ENCODE peak calls at places on chromosomes 16 and 17, in five cellular contexts. One of them, this sample, is unnamed.
A peak's percentile ranks its signal among the peaks of the same experiment; 100 is the strongest.

GRCh38 chr17:50588391-50589111 is 28.0 kb downstream of the CACNA1G start:
- DNase-seq in prostate gland: no peak
- DNase-seq in astrocyte: no peak
- DNase-seq in AG09309: no peak
- DNase-seq in cardiac muscle cell: peak; percentile 47
- DNase-seq in this sample: no peak

GRCh38 chr16:28264656-28265055 is 27.7 kb upstream of the SBK1 start:
- DNase-seq in prostate gland: no peak
- DNase-seq in astrocyte: no peak
- DNase-seq in AG09309: no peak
- DNase-seq in cardiac muscle cell: peak; percentile 81
- DNase-seq in this sample: no peak

GRCh38 chr16:23384878-23385277 is 68.1 kb downstream of the COG7 start:
- DNase-seq in prostate gland: peak; percentile 66
- DNase-seq in astrocyte: peak; percentile 40
- DNase-seq in AG09309: no peak
- DNase-seq in cardiac muscle cell: no peak
- DNase-seq in this sample: no peak

GRCh38 chr17:16989953-16990860 is 18.3 kb upstream of the TNFRSF13B start:
- DNase-seq in prostate gland: no peak
- DNase-seq in astrocyte: peak; percentile 31
- DNase-seq in AG09309: no peak
- DNase-seq in cardiac muscle cell: no peak
- DNase-seq in this sample: no peak

GRCh38 chr17:77282524-77283515 is 142.1 kb downstream of the SEC14L1 start:
- DNase-seq in prostate gland: peak; percentile 44
- DNase-seq in astrocyte: peak; percentile 80
- DNase-seq in AG09309: no peak
- DNase-seq in cardiac muscle cell: peak; percentile 88
- DNase-seq in this sample: no peak

GRCh38 chr17:79388556-79389295 is 222.1 kb downstream of the RBFOX3 start:
- DNase-seq in prostate gland: peak; percentile 39
- DNase-seq in astrocyte: no peak
- DNase-seq in AG09309: no peak
- DNase-seq in cardiac muscle cell: peak; percentile 57
- DNase-seq in this sample: no peak

GRCh38 chr16:56422896-56423441 is 2.4 kb downstream of the AMFR start:
- DNase-seq in prostate gland: no peak
- DNase-seq in astrocyte: no peak
- DNase-seq in AG09309: no peak
- DNase-seq in cardiac muscle cell: no peak
- DNase-seq in this sample: no peak

GRCh38 chr16:81445143-81445922 is 725 bp downstream of the CMIP start:
- DNase-seq in prostate gland: no peak
- DNase-seq in astrocyte: peak; percentile 14
- DNase-seq in AG09309: no peak
- DNase-seq in cardiac muscle cell: no peak
- DNase-seq in this sample: no peak

GRCh38 chr16:47132310-47132709 is 11.4 kb downstream of the NETO2 start:
- DNase-seq in prostate gland: no peak
- DNase-seq in astrocyte: no peak
- DNase-seq in AG09309: no peak
- DNase-seq in cardiac muscle cell: peak; percentile 32
- DNase-seq in this sample: no peak

GRCh38 chr16:13018026-13018425 is 116.6 kb downstream of the SHISA9 start:
- DNase-seq in prostate gland: no peak
- DNase-seq in astrocyte: no peak
- DNase-seq in AG09309: no peak
- DNase-seq in cardiac muscle cell: no peak
- DNase-seq in this sample: no peak

GRCh38 chr16:4320030-4320429 is 4.2 kb downstream of the GLIS2 start:
- DNase-seq in prostate gland: no peak
- DNase-seq in astrocyte: no peak
- DNase-seq in AG09309: no peak
- DNase-seq in cardiac muscle cell: peak; percentile 20
- DNase-seq in this sample: no peak

GRCh38 chr17:17844500-17844899 is 7.7 kb upstream of the SREBF1 start:
- DNase-seq in prostate gland: no peak
- DNase-seq in astrocyte: no peak
- DNase-seq in AG09309: no peak
- DNase-seq in cardiac muscle cell: no peak
- DNase-seq in this sample: no peak

GRCh38 chr17:62998665-62999393 is 32.8 kb downstream of the TANC2 start:
- DNase-seq in prostate gland: no peak
- DNase-seq in astrocyte: peak; percentile 41
- DNase-seq in AG09309: no peak
- DNase-seq in cardiac muscle cell: no peak
- DNase-seq in this sample: no peak

GRCh38 chr16:49260253-49260652 is 21.4 kb downstream of the CBLN1 start:
- DNase-seq in prostate gland: no peak
- DNase-seq in astrocyte: no peak
- DNase-seq in AG09309: no peak
- DNase-seq in cardiac muscle cell: no peak
- DNase-seq in this sample: no peak

GRCh38 chr16:58348986-58349385 is 43.3 kb upstream of the GINS3 start:
- DNase-seq in prostate gland: no peak
- DNase-seq in astrocyte: no peak
- DNase-seq in AG09309: no peak
- DNase-seq in cardiac muscle cell: no peak
- DNase-seq in this sample: no peak

GRCh38 chr16:31678649-31679325 is 151.1 kb downstream of the AHSP start:
- DNase-seq in prostate gland: no peak
- DNase-seq in astrocyte: no peak
- DNase-seq in AG09309: no peak
- DNase-seq in cardiac muscle cell: no peak
- DNase-seq in this sample: no peak

GRCh38 chr17:72205357-72205756 is 84.5 kb downstream of the SOX9 start:
- DNase-seq in prostate gland: no peak
- DNase-seq in astrocyte: no peak
- DNase-seq in AG09309: no peak
- DNase-seq in cardiac muscle cell: no peak
- DNase-seq in this sample: no peak

GRCh38 chr17:72467841-72468653 is 347.2 kb downstream of the SOX9 start:
- DNase-seq in prostate gland: peak; percentile 96
- DNase-seq in astrocyte: peak; percentile 57
- DNase-seq in AG09309: peak; percentile 54
- DNase-seq in cardiac muscle cell: peak; percentile 79
- DNase-seq in this sample: peak; percentile 32

GRCh38 chr16:46859719-46860152 is 24.4 kb upstream of the GPT2 start:
- DNase-seq in prostate gland: no peak
- DNase-seq in astrocyte: peak; percentile 80
- DNase-seq in AG09309: peak; percentile 52
- DNase-seq in cardiac muscle cell: peak; percentile 81
- DNase-seq in this sample: no peak

GRCh38 chr17:31274252-31274651 is 22.8 kb downstream of the OMG start:
- DNase-seq in prostate gland: peak; percentile 46
- DNase-seq in astrocyte: peak; percentile 27
- DNase-seq in AG09309: peak; percentile 43
- DNase-seq in cardiac muscle cell: peak; percentile 92
- DNase-seq in this sample: no peak

GRCh38 chr16:59042296-59042695 is 308.2 kb upstream of the GOT2 start:
- DNase-seq in prostate gland: no peak
- DNase-seq in astrocyte: peak; percentile 23
- DNase-seq in AG09309: no peak
- DNase-seq in cardiac muscle cell: no peak
- DNase-seq in this sample: no peak

GRCh38 chr17:39069114-39069756 is 82.2 kb downstream of the PLXDC1 start:
- DNase-seq in prostate gland: peak; percentile 15
- DNase-seq in astrocyte: peak; percentile 25
- DNase-seq in AG09309: no peak
- DNase-seq in cardiac muscle cell: peak; percentile 70
- DNase-seq in this sample: no peak

GRCh38 chr17:45339646-45340605 is 23.1 kb upstream of the MAP3K14 start:
- DNase-seq in prostate gland: no peak
- DNase-seq in astrocyte: no peak
- DNase-seq in AG09309: no peak
- DNase-seq in cardiac muscle cell: no peak
- DNase-seq in this sample: no peak

GRCh38 chr17:17701658-17702057 is 20.4 kb downstream of the RAI1 start:
- DNase-seq in prostate gland: no peak
- DNase-seq in astrocyte: no peak
- DNase-seq in AG09309: no peak
- DNase-seq in cardiac muscle cell: no peak
- DNase-seq in this sample: no peak

GRCh38 chr17:6843241-6843890 is 11.8 kb upstream of the TEKT1 start:
- DNase-seq in prostate gland: no peak
- DNase-seq in astrocyte: peak; percentile 23
- DNase-seq in AG09309: peak; percentile 13
- DNase-seq in cardiac muscle cell: peak; percentile 69
- DNase-seq in this sample: peak; percentile 2

GRCh38 chr16:71681360-71681759 is 43.1 kb downstream of the PHLPP2 start:
- DNase-seq in prostate gland: no peak
- DNase-seq in astrocyte: no peak
- DNase-seq in AG09309: no peak
- DNase-seq in cardiac muscle cell: no peak
- DNase-seq in this sample: no peak

GRCh38 chr17:19546289-19547065 is 12.8 kb downstream of the SLC47A1 start:
- DNase-seq in prostate gland: no peak
- DNase-seq in astrocyte: no peak
- DNase-seq in AG09309: no peak
- DNase-seq in cardiac muscle cell: no peak
- DNase-seq in this sample: no peak

GRCh38 chr17:75645889-75646625 is 12.8 kb downstream of the SMIM5 start:
- DNase-seq in prostate gland: peak; percentile 61
- DNase-seq in astrocyte: no peak
- DNase-seq in AG09309: no peak
- DNase-seq in cardiac muscle cell: no peak
- DNase-seq in this sample: no peak

GRCh38 chr16:55052335-55053070 is 121.8 kb downstream of the IRX5 start:
- DNase-seq in prostate gland: no peak
- DNase-seq in astrocyte: no peak
- DNase-seq in AG09309: no peak
- DNase-seq in cardiac muscle cell: peak; percentile 2
- DNase-seq in this sample: no peak

GRCh38 chr17:74008196-74008595 is 195.3 kb upstream of the RPL38 start:
- DNase-seq in prostate gland: no peak
- DNase-seq in astrocyte: no peak
- DNase-seq in AG09309: no peak
- DNase-seq in cardiac muscle cell: peak; percentile 9
- DNase-seq in this sample: no peak

GRCh38 chr17:32445075-32445427 is 741 bp downstream of the PSMD11 start:
- DNase-seq in prostate gland: peak; percentile 15
- DNase-seq in astrocyte: peak; percentile 70
- DNase-seq in AG09309: no peak
- DNase-seq in cardiac muscle cell: peak; percentile 65
- DNase-seq in this sample: peak; percentile 35

GRCh38 chr17:57420674-57421392 is 164.5 kb downstream of the MSI2 start:
- DNase-seq in prostate gland: peak; percentile 26
- DNase-seq in astrocyte: no peak
- DNase-seq in AG09309: no peak
- DNase-seq in cardiac muscle cell: no peak
- DNase-seq in this sample: no peak

GRCh38 chr17:72104863-72105234 is 16.0 kb upstream of the SOX9 start:
- DNase-seq in prostate gland: no peak
- DNase-seq in astrocyte: peak; percentile 32
- DNase-seq in AG09309: no peak
- DNase-seq in cardiac muscle cell: peak; percentile 37
- DNase-seq in this sample: no peak

GRCh38 chr17:27244481-27245223 is 49.3 kb upstream of the WSB1 start:
- DNase-seq in prostate gland: peak; percentile 78
- DNase-seq in astrocyte: peak; percentile 88
- DNase-seq in AG09309: peak; percentile 92
- DNase-seq in cardiac muscle cell: peak; percentile 99
- DNase-seq in this sample: no peak
- H3K4me3 ChIP-seq in prostate gland: no peak overlapping the region
- H3K4me3 ChIP-seq in astrocyte: no peak overlapping the region
- H3K4me3 ChIP-seq in AG09309: peak overlapping the region; percentile 9
- H3K4me3 ChIP-seq in cardiac muscle cell: no peak overlapping the region
- H3K4me3 ChIP-seq in this sample: peak overlapping the region; percentile 3

GRCh38 chr17:8189711-8190477 is at the start of gene BORCS6:
- DNase-seq in prostate gland: peak; percentile 99
- DNase-seq in astrocyte: peak; percentile 97
- DNase-seq in AG09309: peak; percentile 97
- DNase-seq in cardiac muscle cell: peak; percentile 99
- DNase-seq in this sample: peak; percentile 96
- TF ChIP-seq CTCF in prostate gland: peak; percentile 11
- TF ChIP-seq CTCF in astrocyte: no peak
- TF ChIP-seq CTCF in AG09309: no peak
- TF ChIP-seq CTCF in cardiac muscle cell: no peak
- TF ChIP-seq CTCF in this sample: no peak

GRCh38 chr17:1714488-1714979 is 4.4 kb upstream of the TLCD2 start:
- DNase-seq in prostate gland: peak; percentile 93
- DNase-seq in astrocyte: peak; percentile 93
- DNase-seq in AG09309: peak; percentile 94
- DNase-seq in cardiac muscle cell: peak; percentile 99
- DNase-seq in this sample: peak; percentile 93
- H3K4me3 ChIP-seq in prostate gland: peak overlapping the region; percentile 74
- H3K4me3 ChIP-seq in astrocyte: peak overlapping the region; percentile 80
- H3K4me3 ChIP-seq in AG09309: peak overlapping the region; percentile 98
- H3K4me3 ChIP-seq in cardiac muscle cell: peak overlapping the region; percentile 93
- H3K4me3 ChIP-seq in this sample: peak overlapping the region; percentile 87

GRCh38 chr17:4967539-4968165 is at the start of gene SPAG7:
- DNase-seq in prostate gland: peak; percentile 93
- DNase-seq in astrocyte: peak; percentile 94
- DNase-seq in AG09309: peak; percentile 94
- DNase-seq in cardiac muscle cell: peak; percentile 99
- DNase-seq in this sample: peak; percentile 91
- TF ChIP-seq CTCF in prostate gland: no peak
- TF ChIP-seq CTCF in astrocyte: no peak
- TF ChIP-seq CTCF in AG09309: no peak
- TF ChIP-seq CTCF in cardiac muscle cell: no peak
- TF ChIP-seq CTCF in this sample: no peak

GRCh38 chr16:88406096-88407041 is 23.6 kb downstream of the ZNF469 start:
- DNase-seq in prostate gland: no peak
- DNase-seq in astrocyte: no peak
- DNase-seq in AG09309: no peak
- DNase-seq in cardiac muscle cell: no peak
- DNase-seq in this sample: no peak
- H3K4me3 ChIP-seq in prostate gland: peak overlapping the region; percentile 12
- H3K4me3 ChIP-seq in astrocyte: no peak overlapping the region
- H3K4me3 ChIP-seq in AG09309: no peak overlapping the region
- H3K4me3 ChIP-seq in cardiac muscle cell: no peak overlapping the region
- H3K4me3 ChIP-seq in this sample: no peak overlapping the region

DNA sequence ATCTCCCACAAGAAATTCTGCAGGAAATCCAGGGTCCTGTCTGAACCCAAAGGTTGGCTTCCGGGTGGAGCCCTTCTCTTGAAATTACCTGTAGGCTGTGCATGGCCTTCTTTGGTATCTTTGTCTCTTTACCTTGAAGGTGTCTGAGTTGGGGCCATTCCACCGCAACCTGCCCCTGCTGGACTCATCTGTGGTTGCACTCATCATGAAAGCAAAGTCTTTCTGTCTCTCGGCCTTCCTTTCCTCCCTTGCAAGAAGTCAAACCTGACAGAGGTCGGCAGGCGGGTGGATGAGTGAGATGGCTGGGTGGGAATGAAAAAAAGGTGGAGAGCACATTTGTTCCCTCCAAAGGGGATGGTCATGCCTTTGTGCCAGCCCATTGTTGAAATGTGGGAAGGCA is 25.1 kb downstream of the SALL1 start:
- DNase-seq in prostate gland: no peak
- DNase-seq in astrocyte: no peak
- DNase-seq in AG09309: no peak
- DNase-seq in cardiac muscle cell: no peak
- DNase-seq in this sample: no peak
- TF ChIP-seq CTCF in prostate gland: no peak
- TF ChIP-seq CTCF in astrocyte: no peak
- TF ChIP-seq CTCF in AG09309: no peak
- TF ChIP-seq CTCF in cardiac muscle cell: no peak
- TF ChIP-seq CTCF in this sample: no peak

GRCh38 chr16:29663020-29663828 is at the start of gene SPN:
- DNase-seq in prostate gland: no peak
- DNase-seq in astrocyte: no peak
- DNase-seq in AG09309: no peak
- DNase-seq in cardiac muscle cell: no peak
- DNase-seq in this sample: no peak
- H3K4me3 ChIP-seq in prostate gland: no peak within 1 kb of the TSS
- H3K4me3 ChIP-seq in astrocyte: no peak within 1 kb of the TSS
- H3K4me3 ChIP-seq in AG09309: no peak within 1 kb of the TSS
- H3K4me3 ChIP-seq in cardiac muscle cell: no peak within 1 kb of the TSS
- H3K4me3 ChIP-seq in this sample: no peak within 1 kb of the TSS

This sample was measured in retinal pigment epithelial cell.